ENCODE peak calls at places on chromosomes 2 and 18, in eight cellular contexts. C, K, J, S, N, W, T and G are unnamed samples.

GRCh38 chr18:36663312-36663711 is 165.5 kb downstream of the TPGS2 start:
- ATAC-seq in C (no peak), K (peak), J (no peak), S (no peak), N (no peak), W (no peak), T (no peak), G (no peak)

GRCh38 chr2:184357033-184357432 is 241.3 kb upstream of the ZNF804A start:
- ATAC-seq in C (no peak), K (no peak), J (no peak), S (no peak), N (no peak), W (no peak), T (no peak), G (no peak)

GRCh38 chr2:134293719-134294537 is 40.1 kb downstream of the MGAT5 start:
- ATAC-seq in C (no peak), K (no peak), J (no peak), S (no peak), N (no peak), W (peak), T (no peak), G (no peak)

GRCh38 chr2:38613849-38614213 is 11.1 kb upstream of the HNRNPLL start:
- ATAC-seq in C (no peak), K (no peak), J (no peak), S (no peak), N (no peak), W (no peak), T (no peak), G (no peak)

GRCh38 chr2:193973781-193974180 is 1683.2 kb upstream of the SLC39A10 start:
- ATAC-seq in C (no peak), K (no peak), J (no peak), S (no peak), N (no peak), W (no peak), T (no peak), G (no peak)

GRCh38 chr18:55387139-55387984 is 200.6 kb downstream of the TCF4 start:
- ATAC-seq in C (no peak), K (peak), J (peak), S (no peak), N (no peak), W (no peak), T (peak), G (no peak)

GRCh38 chr2:143026411-143027054 is 102.7 kb upstream of the ARHGAP15 start:
- ATAC-seq in C (no peak), K (peak), J (peak), S (no peak), N (no peak), W (no peak), T (peak), G (no peak)

GRCh38 chr2:25877431-25878360 is 591 bp downstream of the ASXL2 start:
- ATAC-seq in C (peak), K (peak), J (peak), S (peak), N (peak), W (peak), T (peak), G (peak)

GRCh38 chr2:241870611-241871537 is 1.3 kb downstream of the RTP5 start:
- ATAC-seq in C (peak), K (no peak), J (no peak), S (no peak), N (peak), W (peak), T (no peak), G (no peak)

GRCh38 chr2:96953611-96954489 is 32.5 kb downstream of the FAM178B start:
- ATAC-seq in C (peak), K (peak), J (no peak), S (peak), N (no peak), W (peak), T (no peak), G (no peak)

GRCh38 chr18:35515460-35516130 is 17.8 kb upstream of the INO80C start:
- ATAC-seq in C (no peak), K (no peak), J (no peak), S (no peak), N (no peak), W (no peak), T (no peak), G (no peak)

GRCh38 chr18:77191241-77191751 is 58.4 kb upstream of the GALR1 start:
- ATAC-seq in C (no peak), K (no peak), J (no peak), S (no peak), N (no peak), W (no peak), T (no peak), G (no peak)

GRCh38 chr2:45353879-45354278 is 257.2 kb downstream of the SRBD1 start:
- ATAC-seq in C (no peak), K (no peak), J (no peak), S (no peak), N (no peak), W (no peak), T (no peak), G (no peak)

GRCh38 chr18:27966872-27967271 is 210.1 kb downstream of the CDH2 start:
- ATAC-seq in C (no peak), K (no peak), J (no peak), S (no peak), N (no peak), W (no peak), T (no peak), G (no peak)

GRCh38 chr2:26144953-26145680 is 27.8 kb upstream of the GAREM2 start:
- ATAC-seq in C (peak), K (peak), J (peak), S (peak), N (peak), W (peak), T (peak), G (peak)

GRCh38 chr2:207330912-207331311 is 165.2 kb upstream of the KLF7 start:
- ATAC-seq in C (peak), K (peak), J (no peak), S (peak), N (no peak), W (peak), T (peak), G (peak)

GRCh38 chr2:59276033-59276432 is 1034.9 kb upstream of the FANCL start:
- ATAC-seq in C (no peak), K (no peak), J (no peak), S (no peak), N (no peak), W (no peak), T (no peak), G (no peak)

GRCh38 chr2:113863166-113863565 is 26.7 kb upstream of the ACTR3 start:
- ATAC-seq in C (no peak), K (no peak), J (no peak), S (no peak), N (peak), W (peak), T (peak), G (no peak)

GRCh38 chr2:174224125-174224524 is 24.2 kb downstream of the OLA1 start:
- ATAC-seq in C (no peak), K (no peak), J (no peak), S (no peak), N (no peak), W (no peak), T (no peak), G (no peak)

GRCh38 chr2:183541766-183542165 is 417.5 kb downstream of the NUP35 start:
- ATAC-seq in C (no peak), K (no peak), J (no peak), S (no peak), N (no peak), W (no peak), T (no peak), G (peak)

GRCh38 chr2:219444566-219445091 is 10.0 kb downstream of the SPEG start:
- ATAC-seq in C (no peak), K (no peak), J (no peak), S (no peak), N (no peak), W (no peak), T (no peak), G (no peak)

GRCh38 chr2:18346364-18346763 is 214.1 kb downstream of the RDH14 start:
- ATAC-seq in C (no peak), K (peak), J (peak), S (no peak), N (no peak), W (no peak), T (peak), G (no peak)

GRCh38 chr18:58716046-58716766 is 44.9 kb downstream of the MALT1 start:
- ATAC-seq in C (peak), K (no peak), J (no peak), S (peak), N (peak), W (peak), T (no peak), G (no peak)